ENCODE peak calls at places on chromosomes 11 and 22, in four cellular contexts. One of them, this sample, is unnamed.

GRCh38 chr22:41092023-41092817 is at the start of gene EP300:
- DNase-seq in testis: peak; percentile 92
- DNase-seq in adrenal gland: peak; percentile 89
- DNase-seq in astrocyte of the cerebellum: peak; percentile 28
- DNase-seq in this sample: peak; percentile 91

GRCh38 chr22:28413612-28414011 is 266.0 kb downstream of the TTC28 start:
- DNase-seq in testis: no peak
- DNase-seq in adrenal gland: no peak
- DNase-seq in astrocyte of the cerebellum: no peak
- DNase-seq in this sample: no peak

GRCh38 chr11:36455658-36456111 is 54.4 kb downstream of the TRAF6 start:
- DNase-seq in testis: peak; percentile 68
- DNase-seq in adrenal gland: peak; percentile 76
- DNase-seq in astrocyte of the cerebellum: peak; percentile 99
- DNase-seq in this sample: peak; percentile 37

GRCh38 chr11:35893796-35894475 is 49.9 kb upstream of the LDLRAD3 start:
- DNase-seq in testis: no peak
- DNase-seq in adrenal gland: no peak
- DNase-seq in astrocyte of the cerebellum: no peak
- DNase-seq in this sample: no peak

GRCh38 chr11:120331301-120331966 is 4.8 kb upstream of the ARHGEF12 start:
- DNase-seq in testis: no peak
- DNase-seq in adrenal gland: peak; percentile 60
- DNase-seq in astrocyte of the cerebellum: peak; percentile 68
- DNase-seq in this sample: no peak

GRCh38 chr11:7549681-7550080 is 35.9 kb downstream of the PPFIBP2 start:
- DNase-seq in testis: no peak
- DNase-seq in adrenal gland: no peak
- DNase-seq in astrocyte of the cerebellum: no peak
- DNase-seq in this sample: no peak

GRCh38 chr11:5004429-5005274 is 10.0 kb downstream of the OR51L1 start:
- DNase-seq in testis: peak; percentile 82
- DNase-seq in adrenal gland: peak; percentile 34
- DNase-seq in astrocyte of the cerebellum: peak; percentile 55
- DNase-seq in this sample: no peak

GRCh38 chr11:120172921-120173705 is 35.2 kb upstream of the TRIM29 start:
- DNase-seq in testis: no peak
- DNase-seq in adrenal gland: no peak
- DNase-seq in astrocyte of the cerebellum: no peak
- DNase-seq in this sample: no peak

GRCh38 chr11:96241351-96241841 is 101.6 kb downstream of the MAML2 start:
- DNase-seq in testis: no peak
- DNase-seq in adrenal gland: no peak
- DNase-seq in astrocyte of the cerebellum: no peak
- DNase-seq in this sample: no peak

GRCh38 chr11:95156133-95156731 is 66.6 kb downstream of the ENDOD1 start:
- DNase-seq in testis: no peak
- DNase-seq in adrenal gland: no peak
- DNase-seq in astrocyte of the cerebellum: no peak
- DNase-seq in this sample: no peak

GRCh38 chr22:30890689-30891442 is 77.7 kb downstream of the MORC2 start:
- DNase-seq in testis: peak; percentile 56
- DNase-seq in adrenal gland: no peak
- DNase-seq in astrocyte of the cerebellum: peak; percentile 8
- DNase-seq in this sample: no peak

GRCh38 chr22:50161508-50162390 is 8.8 kb upstream of the PANX2 start:
- DNase-seq in testis: no peak
- DNase-seq in adrenal gland: no peak
- DNase-seq in astrocyte of the cerebellum: no peak
- DNase-seq in this sample: peak; percentile 51

GRCh38 chr11:65522640-65523322 is 2.1 kb upstream of the SCYL1 start:
- DNase-seq in testis: no peak
- DNase-seq in adrenal gland: no peak
- DNase-seq in astrocyte of the cerebellum: no peak
- DNase-seq in this sample: no peak

GRCh38 chr11:101470881-101471535 is 112.8 kb downstream of the TRPC6 start:
- DNase-seq in testis: no peak
- DNase-seq in adrenal gland: no peak
- DNase-seq in astrocyte of the cerebellum: no peak
- DNase-seq in this sample: no peak

GRCh38 chr11:93248602-93249001 is 50.8 kb upstream of the SLC36A4 start:
- DNase-seq in testis: no peak
- DNase-seq in adrenal gland: no peak
- DNase-seq in astrocyte of the cerebellum: no peak
- DNase-seq in this sample: no peak

GRCh38 chr11:27234043-27234668 is 128.9 kb downstream of the CCDC34 start:
- DNase-seq in testis: no peak
- DNase-seq in adrenal gland: peak; percentile 83
- DNase-seq in astrocyte of the cerebellum: peak; percentile 96
- DNase-seq in this sample: no peak

GRCh38 chr11:125295922-125296321 is 131.4 kb downstream of the PKNOX2 start:
- DNase-seq in testis: peak; percentile 52
- DNase-seq in adrenal gland: no peak
- DNase-seq in astrocyte of the cerebellum: no peak
- DNase-seq in this sample: no peak

GRCh38 chr11:46361283-46362145 is 14.3 kb downstream of the DGKZ start:
- DNase-seq in testis: peak; percentile 67
- DNase-seq in adrenal gland: peak; percentile 58
- DNase-seq in astrocyte of the cerebellum: no peak
- DNase-seq in this sample: peak; percentile 71

GRCh38 chr11:133228406-133229330 is 303.6 kb downstream of the OPCML start:
- DNase-seq in testis: peak; percentile 37
- DNase-seq in adrenal gland: no peak
- DNase-seq in astrocyte of the cerebellum: no peak
- DNase-seq in this sample: no peak

GRCh38 chr22:49199224-49199623 is 628.4 kb downstream of the BRD1 start:
- DNase-seq in testis: no peak
- DNase-seq in adrenal gland: peak; percentile 1
- DNase-seq in astrocyte of the cerebellum: no peak
- DNase-seq in this sample: no peak

GRCh38 chr22:38853149-38853548 is 9.3 kb upstream of the NPTXR start:
- DNase-seq in testis: no peak
- DNase-seq in adrenal gland: no peak
- DNase-seq in astrocyte of the cerebellum: no peak
- DNase-seq in this sample: no peak

GRCh38 chr11:3049430-3050243 is 7.6 kb downstream of the CARS1 start:
- DNase-seq in testis: peak; percentile 29
- DNase-seq in adrenal gland: peak; percentile 97
- DNase-seq in astrocyte of the cerebellum: peak; percentile 84
- DNase-seq in this sample: peak; percentile 84

GRCh38 chr11:15627560-15627959 is 512.8 kb downstream of the INSC start:
- DNase-seq in testis: no peak
- DNase-seq in adrenal gland: no peak
- DNase-seq in astrocyte of the cerebellum: no peak
- DNase-seq in this sample: no peak

GRCh38 chr11:86484164-86484794 is 109.6 kb downstream of the CCDC81 start:
- DNase-seq in testis: no peak
- DNase-seq in adrenal gland: peak; percentile 66
- DNase-seq in astrocyte of the cerebellum: peak; percentile 90
- DNase-seq in this sample: peak; percentile 49

GRCh38 chr11:70524096-70524922 is 126.0 kb downstream of the CTTN start:
- DNase-seq in testis: no peak
- DNase-seq in adrenal gland: no peak
- DNase-seq in astrocyte of the cerebellum: no peak
- DNase-seq in this sample: no peak

GRCh38 chr11:35173011-35173511 is 34.1 kb downstream of the CD44 start:
- DNase-seq in testis: no peak
- DNase-seq in adrenal gland: no peak
- DNase-seq in astrocyte of the cerebellum: no peak
- DNase-seq in this sample: peak; percentile 79

GRCh38 chr11:97611345-97611744 is 1221.5 kb downstream of the JRKL start:
- DNase-seq in testis: no peak
- DNase-seq in adrenal gland: no peak
- DNase-seq in astrocyte of the cerebellum: no peak
- DNase-seq in this sample: no peak

GRCh38 chr11:97607301-97608000 is 1217.6 kb downstream of the JRKL start:
- DNase-seq in testis: no peak
- DNase-seq in adrenal gland: no peak
- DNase-seq in astrocyte of the cerebellum: no peak
- DNase-seq in this sample: no peak

GRCh38 chr11:97610854-97611253 is 1221.0 kb downstream of the JRKL start:
- DNase-seq in testis: no peak
- DNase-seq in adrenal gland: no peak
- DNase-seq in astrocyte of the cerebellum: no peak
- DNase-seq in this sample: no peak

GRCh38 chr11:97614571-97614970 is 1224.8 kb downstream of the JRKL start:
- DNase-seq in testis: no peak
- DNase-seq in adrenal gland: no peak
- DNase-seq in astrocyte of the cerebellum: no peak
- DNase-seq in this sample: no peak

GRCh38 chr11:97610000-97610399 is 1220.2 kb downstream of the JRKL start:
- DNase-seq in testis: no peak
- DNase-seq in adrenal gland: no peak
- DNase-seq in astrocyte of the cerebellum: no peak
- DNase-seq in this sample: no peak
- TF ChIP-seq CTCF in testis: no peak
- TF ChIP-seq CTCF in adrenal gland: no peak
- TF ChIP-seq CTCF in astrocyte of the cerebellum: no peak
- TF ChIP-seq CTCF in this sample: no peak

DNA sequence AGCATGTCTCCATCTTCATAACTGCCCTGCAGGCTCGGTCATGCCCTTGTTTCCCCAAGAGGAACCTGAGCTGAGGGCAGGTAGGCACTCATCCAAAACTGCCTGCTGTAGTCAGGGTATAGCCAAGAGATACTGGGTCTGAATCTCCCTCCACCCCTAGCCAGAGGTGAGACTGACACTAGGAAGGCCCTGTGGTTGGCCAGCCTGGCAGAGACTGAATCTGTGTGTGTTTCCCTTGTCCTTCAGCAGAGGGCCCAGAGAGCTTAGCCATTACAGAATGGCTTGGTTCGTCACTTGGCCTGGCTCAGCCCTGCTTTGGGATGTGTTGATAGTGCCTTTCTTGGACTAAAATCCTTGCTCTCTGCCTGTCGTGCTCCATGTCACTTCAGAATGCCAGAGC is 79.3 kb upstream of the SUSD2 start:
- DNase-seq in testis: no peak
- DNase-seq in adrenal gland: no peak
- DNase-seq in astrocyte of the cerebellum: no peak
- DNase-seq in this sample: no peak
- TF ChIP-seq CTCF in testis: no peak
- TF ChIP-seq CTCF in adrenal gland: peak; percentile 8
- TF ChIP-seq CTCF in astrocyte of the cerebellum: no peak
- TF ChIP-seq CTCF in this sample: no peak

GRCh38 chr11:67671211-67671520 is 3.3 kb downstream of the ALDH3B2 start:
- DNase-seq in testis: no peak
- DNase-seq in adrenal gland: no peak
- DNase-seq in astrocyte of the cerebellum: no peak
- DNase-seq in this sample: no peak
- TF ChIP-seq CTCF in testis: no peak
- TF ChIP-seq CTCF in adrenal gland: no peak
- TF ChIP-seq CTCF in astrocyte of the cerebellum: no peak
- TF ChIP-seq CTCF in this sample: no peak

GRCh38 chr22:46797355-46797754 is 34.9 kb downstream of the TBC1D22A start:
- DNase-seq in testis: no peak
- DNase-seq in adrenal gland: no peak
- DNase-seq in astrocyte of the cerebellum: no peak
- DNase-seq in this sample: no peak
- TF ChIP-seq CTCF in testis: no peak
- TF ChIP-seq CTCF in adrenal gland: no peak
- TF ChIP-seq CTCF in astrocyte of the cerebellum: peak; percentile 39
- TF ChIP-seq CTCF in this sample: no peak

DNA sequence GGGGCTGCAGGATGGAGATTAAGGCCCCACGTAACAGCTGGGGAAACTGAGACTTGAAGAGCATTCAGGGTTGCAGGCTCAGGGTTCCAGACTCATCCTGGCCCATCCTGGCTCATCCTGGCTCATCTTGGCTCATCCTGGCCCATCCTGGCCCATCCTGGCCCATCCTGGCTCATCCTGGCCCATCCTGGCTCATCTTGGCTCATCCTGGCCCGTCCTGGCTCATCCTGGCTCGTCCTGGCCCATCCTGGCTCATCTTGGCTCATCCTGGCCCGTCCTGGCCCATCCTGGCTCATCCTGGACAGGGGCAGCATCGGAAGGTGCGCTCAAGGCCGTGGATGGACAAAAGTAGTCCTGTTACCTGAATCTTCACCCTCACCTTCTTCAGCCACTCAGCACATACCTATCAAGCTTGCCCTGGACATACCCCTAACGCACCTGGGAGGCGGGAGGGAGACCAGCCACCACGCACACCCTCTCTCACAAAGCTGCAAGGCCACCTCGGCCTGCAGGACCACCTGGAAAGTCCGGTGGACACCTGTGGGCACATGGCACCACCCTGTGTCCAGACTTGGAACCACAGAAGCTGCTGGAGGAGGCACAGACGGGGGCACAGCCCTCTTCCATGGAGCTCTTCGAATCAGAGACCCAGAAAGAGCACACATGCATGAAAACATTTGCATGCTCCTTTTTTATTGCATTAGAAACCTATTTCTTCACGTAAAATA is 20.3 kb upstream of the NLRP6 start:
- DNase-seq in testis: no peak
- DNase-seq in adrenal gland: no peak
- DNase-seq in astrocyte of the cerebellum: no peak
- DNase-seq in this sample: peak; percentile 52
- TF ChIP-seq CTCF in testis: no peak
- TF ChIP-seq CTCF in adrenal gland: no peak
- TF ChIP-seq CTCF in astrocyte of the cerebellum: no peak
- TF ChIP-seq CTCF in this sample: no peak

GRCh38 chr11:112597290-112597689 is 336.6 kb upstream of the PLET1 start:
- DNase-seq in testis: no peak
- DNase-seq in adrenal gland: no peak
- DNase-seq in astrocyte of the cerebellum: no peak
- DNase-seq in this sample: no peak

GRCh38 chr11:112593440-112593839 is 332.8 kb upstream of the PLET1 start:
- DNase-seq in testis: no peak
- DNase-seq in adrenal gland: no peak
- DNase-seq in astrocyte of the cerebellum: no peak
- DNase-seq in this sample: no peak

GRCh38 chr11:112599861-112600533 is 339.3 kb upstream of the PLET1 start:
- DNase-seq in testis: no peak
- DNase-seq in adrenal gland: peak; percentile 56
- DNase-seq in astrocyte of the cerebellum: no peak
- DNase-seq in this sample: no peak

GRCh38 chr11:112599265-112599664 is 338.6 kb upstream of the PLET1 start:
- DNase-seq in testis: no peak
- DNase-seq in adrenal gland: no peak
- DNase-seq in astrocyte of the cerebellum: no peak
- DNase-seq in this sample: no peak

DNA sequence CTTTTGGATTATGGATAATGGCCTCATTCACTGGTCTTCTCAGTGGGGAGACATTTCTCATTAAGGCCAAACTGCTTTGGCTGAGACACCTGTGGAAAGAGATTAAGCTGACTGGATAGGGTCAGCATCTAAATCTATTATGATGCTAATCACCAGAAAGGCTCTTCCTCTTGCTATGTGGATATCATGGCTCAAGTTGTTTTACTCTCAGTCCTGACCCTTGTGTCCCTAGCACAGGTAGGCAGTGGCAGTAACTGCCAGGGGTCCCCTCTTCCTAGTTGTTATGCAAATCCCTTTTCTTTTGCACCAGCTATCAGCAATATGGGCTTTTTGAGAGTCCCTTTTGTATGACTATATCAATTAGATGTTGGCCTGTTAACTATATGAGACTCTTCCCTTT is 335.7 kb upstream of the PLET1 start:
- DNase-seq in testis: no peak
- DNase-seq in adrenal gland: no peak
- DNase-seq in astrocyte of the cerebellum: no peak
- DNase-seq in this sample: no peak
- TF ChIP-seq CTCF in testis: no peak
- TF ChIP-seq CTCF in adrenal gland: no peak
- TF ChIP-seq CTCF in astrocyte of the cerebellum: no peak
- TF ChIP-seq CTCF in this sample: no peak